ENCODE peak calls at places on chromosomes 1 and 21, in four cellular contexts. One of them, this sample, is unnamed.

GRCh38 chr21:38494688-38495087 is 3.6 kb downstream of the ERG start:
- DNase-seq in K562: no peak
- DNase-seq in SK-N-SH: no peak
- DNase-seq in GM12878: no peak
- DNase-seq in this sample: no peak

GRCh38 chr1:109229531-109230127 is 15.9 kb downstream of the SARS1 start:
- DNase-seq in K562: no peak
- DNase-seq in SK-N-SH: no peak
- DNase-seq in GM12878: no peak
- DNase-seq in this sample: no peak

GRCh38 chr21:43916691-43917514 is 51.9 kb downstream of the AGPAT3 start:
- DNase-seq in K562: peak
- DNase-seq in SK-N-SH: no peak
- DNase-seq in GM12878: peak
- DNase-seq in this sample: no peak

GRCh38 chr1:24830680-24831272 is 85.5 kb downstream of the CLIC4 start:
- DNase-seq in K562: peak
- DNase-seq in SK-N-SH: peak
- DNase-seq in GM12878: no peak
- DNase-seq in this sample: peak

GRCh38 chr1:203268901-203269653 is 36.2 kb upstream of the BTG2 start:
- DNase-seq in K562: peak
- DNase-seq in SK-N-SH: peak
- DNase-seq in GM12878: no peak
- DNase-seq in this sample: peak

GRCh38 chr1:101929343-101929742 is 67.4 kb downstream of the OLFM3 start:
- DNase-seq in K562: no peak
- DNase-seq in SK-N-SH: peak
- DNase-seq in GM12878: no peak
- DNase-seq in this sample: no peak

GRCh38 chr1:155051777-155052398 is 772 bp downstream of the ADAM15 start:
- DNase-seq in K562: no peak
- DNase-seq in SK-N-SH: peak
- DNase-seq in GM12878: no peak
- DNase-seq in this sample: no peak

GRCh38 chr1:160103658-160104519 is 5.5 kb upstream of the IGSF8 start:
- DNase-seq in K562: no peak
- DNase-seq in SK-N-SH: no peak
- DNase-seq in GM12878: no peak
- DNase-seq in this sample: no peak

GRCh38 chr1:156726549-156727226 is 1.6 kb upstream of the METTL25B start:
- DNase-seq in K562: peak
- DNase-seq in SK-N-SH: peak
- DNase-seq in GM12878: no peak
- DNase-seq in this sample: peak

GRCh38 chr1:6010554-6010953 is 18.3 kb upstream of the NPHP4 start:
- DNase-seq in K562: no peak
- DNase-seq in SK-N-SH: no peak
- DNase-seq in GM12878: no peak
- DNase-seq in this sample: no peak

GRCh38 chr1:21295059-21295401 is 4.8 kb upstream of the ECE1 start:
- DNase-seq in K562: peak
- DNase-seq in SK-N-SH: no peak
- DNase-seq in GM12878: no peak
- DNase-seq in this sample: no peak

GRCh38 chr1:9110669-9111356 is 18.1 kb downstream of the GPR157 start:
- DNase-seq in K562: peak
- DNase-seq in SK-N-SH: peak
- DNase-seq in GM12878: no peak
- DNase-seq in this sample: peak

GRCh38 chr1:54126271-54126815 is 26.5 kb downstream of the CDCP2 start:
- DNase-seq in K562: no peak
- DNase-seq in SK-N-SH: no peak
- DNase-seq in GM12878: no peak
- DNase-seq in this sample: no peak

GRCh38 chr1:42742141-42742540 is 2.1 kb upstream of the CLDN19 start:
- DNase-seq in K562: no peak
- DNase-seq in SK-N-SH: no peak
- DNase-seq in GM12878: no peak
- DNase-seq in this sample: no peak

GRCh38 chr1:215458084-215458483 is 109.0 kb upstream of the KCTD3 start:
- DNase-seq in K562: no peak
- DNase-seq in SK-N-SH: no peak
- DNase-seq in GM12878: no peak
- DNase-seq in this sample: no peak

GRCh38 chr1:215459136-215459535 is 108.0 kb upstream of the KCTD3 start:
- DNase-seq in K562: no peak
- DNase-seq in SK-N-SH: no peak
- DNase-seq in GM12878: no peak
- DNase-seq in this sample: no peak

GRCh38 chr1:215453440-215453839 is 113.7 kb upstream of the KCTD3 start:
- DNase-seq in K562: no peak
- DNase-seq in SK-N-SH: no peak
- DNase-seq in GM12878: no peak
- DNase-seq in this sample: no peak

DNA sequence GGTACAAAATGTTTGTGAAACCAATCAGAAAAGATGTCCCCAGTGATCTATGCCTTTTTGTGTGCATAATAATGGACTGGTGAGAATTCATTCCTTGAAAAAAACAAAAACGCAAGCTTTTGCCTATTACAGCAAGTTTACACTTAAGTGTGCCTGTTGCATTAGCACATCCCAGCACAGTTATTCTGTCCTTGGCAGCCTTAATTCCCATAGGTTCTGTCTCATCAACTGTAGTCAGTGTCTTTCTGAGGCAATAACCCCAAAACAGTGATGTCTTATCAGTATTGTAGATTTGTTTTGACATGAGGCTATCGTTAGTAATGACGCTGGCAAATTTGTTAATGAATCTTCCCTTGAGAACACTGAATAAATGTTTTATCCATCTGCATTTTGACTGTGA is 109.9 kb upstream of the KCTD3 start:
- DNase-seq in K562: no peak
- DNase-seq in SK-N-SH: no peak
- DNase-seq in GM12878: no peak
- DNase-seq in this sample: no peak
- TF ChIP-seq FOXM1 in K562: no peak
- TF ChIP-seq FOXM1 in SK-N-SH: no peak
- TF ChIP-seq FOXM1 in GM12878: no peak
- TF ChIP-seq FOXM1 in this sample: no peak

DNA sequence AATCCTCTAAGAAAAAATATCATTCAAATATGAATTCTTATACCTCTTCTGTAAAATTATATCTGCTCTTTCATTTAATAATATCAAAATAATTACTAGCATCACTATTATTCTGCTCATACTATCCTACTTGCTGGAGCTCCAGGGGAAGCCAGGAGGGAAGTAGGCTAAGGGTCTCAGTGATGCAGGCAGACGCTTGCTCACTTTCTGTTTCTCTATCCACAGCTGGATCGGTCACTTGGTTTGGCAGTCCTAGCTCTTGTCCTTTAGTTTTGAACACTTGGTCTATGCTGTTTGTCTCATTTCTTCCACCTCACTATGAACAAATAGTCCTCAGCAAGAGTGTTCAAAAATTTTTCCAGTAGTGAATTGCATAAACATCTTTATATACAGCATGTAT is 11.3 kb downstream of the CCDC190 start:
- DNase-seq in K562: no peak
- DNase-seq in SK-N-SH: no peak
- DNase-seq in GM12878: no peak
- DNase-seq in this sample: no peak
- TF ChIP-seq POLR2AphosphoS5 in K562: no peak
- TF ChIP-seq POLR2AphosphoS5 in SK-N-SH: no peak
- TF ChIP-seq POLR2AphosphoS5 in GM12878: no peak
- TF ChIP-seq POLR2AphosphoS5 in this sample: no peak

DNA sequence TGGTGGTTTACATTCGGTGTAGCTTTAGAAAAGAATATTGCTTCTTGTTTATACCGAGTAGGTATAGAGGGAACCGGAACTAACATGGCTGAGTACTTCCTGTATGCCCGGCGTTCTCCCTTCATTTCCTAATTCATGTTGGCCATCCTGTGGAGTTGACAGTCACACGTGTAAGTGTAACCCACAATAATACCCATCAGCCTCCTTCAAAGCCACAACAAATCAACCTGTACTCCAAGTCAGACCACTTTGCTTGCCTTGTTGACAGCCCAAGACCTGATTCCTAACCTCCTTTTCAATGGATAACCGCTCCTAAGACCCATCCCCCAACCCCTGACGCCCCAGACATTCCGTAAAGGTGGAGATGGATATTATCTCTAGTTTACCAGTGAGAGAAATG is 42.1 kb downstream of the UBE2U start:
- DNase-seq in K562: no peak
- DNase-seq in SK-N-SH: no peak
- DNase-seq in GM12878: no peak
- DNase-seq in this sample: no peak
- TF ChIP-seq FOXM1 in K562: no peak
- TF ChIP-seq FOXM1 in SK-N-SH: no peak
- TF ChIP-seq FOXM1 in GM12878: no peak
- TF ChIP-seq FOXM1 in this sample: no peak

DNA sequence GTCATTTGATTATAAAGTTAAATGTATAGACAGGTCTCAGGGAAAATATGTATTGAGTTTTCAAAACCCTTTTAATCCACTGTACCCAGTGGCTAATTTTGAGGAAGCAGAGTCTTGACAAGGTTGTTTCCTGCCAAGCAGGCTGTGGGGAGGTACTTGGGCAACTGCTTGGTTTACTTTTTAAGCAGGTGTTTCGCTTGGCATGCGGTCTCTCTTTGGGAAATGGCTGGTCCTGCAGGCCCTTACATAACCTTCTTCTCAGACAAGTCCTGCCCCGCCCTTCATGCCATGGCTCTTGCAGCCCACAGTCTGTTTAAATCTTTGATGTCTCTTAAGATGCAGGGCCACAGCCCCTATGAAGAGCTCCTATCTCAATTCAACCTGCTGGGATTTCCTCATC is 36.0 kb upstream of the ABCD3 start:
- DNase-seq in K562: no peak
- DNase-seq in SK-N-SH: no peak
- DNase-seq in GM12878: no peak
- DNase-seq in this sample: no peak
- TF ChIP-seq POLR2AphosphoS5 in K562: no peak
- TF ChIP-seq POLR2AphosphoS5 in SK-N-SH: no peak
- TF ChIP-seq POLR2AphosphoS5 in GM12878: no peak
- TF ChIP-seq POLR2AphosphoS5 in this sample: no peak

This sample was measured in HepG2.